ENCODE peak calls at places on chromosome 1, in seven cellular contexts. W, J, P, F, H, R and B are unnamed samples.

GRCh38 chr1:204087893-204088528 is 15.1 kb downstream of the SOX13 start:
- DNase-seq in H (no peak), J (no peak), P (no peak), R (peak), W (no peak), F (no peak), B (no peak)

GRCh38 chr1:8702121-8702520 is 115.3 kb downstream of the RERE start:
- DNase-seq in H (no peak), R (peak), F (no peak), P (no peak), J (no peak), W (no peak), B (peak)

GRCh38 chr1:5988596-5989285 is 3.5 kb downstream of the NPHP4 start:
- DNase-seq in J (no peak), H (no peak), R (no peak), F (no peak), W (no peak), P (no peak), B (no peak)

GRCh38 chr1:19365711-19366110 is 53.6 kb downstream of the SLC66A1 start:
- DNase-seq in F (no peak), H (no peak), P (no peak), R (no peak), J (no peak), W (no peak), B (no peak)

GRCh38 chr1:20115479-20115878 is 3.9 kb downstream of the PLA2G2D start:
- DNase-seq in W (no peak), H (no peak), R (no peak), P (no peak), F (no peak), J (no peak), B (no peak)

GRCh38 chr1:1434131-1434811 is 1.2 kb upstream of the VWA1 start:
- DNase-seq in W (no peak), R (no peak), J (no peak), H (no peak), F (peak), P (peak), B (peak)

GRCh38 chr1:175023043-175023921 is at the start of gene MRPS14:
- DNase-seq in H (peak), W (peak), J (peak), F (peak), P (peak), R (peak), B (peak)

GRCh38 chr1:8985915-8986813 is 40.1 kb downstream of the SLC2A7 start:
- DNase-seq in W (peak), P (no peak), R (peak), F (no peak), J (peak), H (no peak), B (peak)

GRCh38 chr1:48214820-48215219 is 7.7 kb upstream of the SLC5A9 start:
- DNase-seq in F (no peak), H (no peak), J (peak), P (no peak), R (no peak), W (no peak), B (peak)